ENCODE peak calls at places on chromosomes 12 and 14, in eight cellular contexts. C, U, Y, T, D, O, S and F are unnamed samples.

GRCh38 chr14:103246089-103246488 is 87.9 kb upstream of the EIF5 start:
- DNase-seq in O (peak), C (no peak), T (no peak), S (no peak), Y (no peak), D (no peak), U (no peak), F (no peak)

GRCh38 chr14:21852061-21852664 is 178.5 kb upstream of the OR4E1 start:
- DNase-seq in C (peak), Y (no peak), S (no peak), U (peak), O (peak), T (peak), D (peak), F (no peak)

GRCh38 chr14:102571043-102571442 is 21.4 kb upstream of the RCOR1 start:
- DNase-seq in Y (no peak), T (no peak), U (no peak), C (no peak), O (no peak), S (no peak), D (no peak), F (no peak)

GRCh38 chr14:81211844-81212243 is 8.9 kb downstream of the GTF2A1 start:
- DNase-seq in D (no peak), S (no peak), C (no peak), T (no peak), Y (no peak), U (peak), O (peak), F (no peak)

GRCh38 chr12:54287316-54288157 is 7.0 kb downstream of the HNRNPA1 start:
- DNase-seq in C (no peak), O (no peak), Y (no peak), T (no peak), D (no peak), U (peak), S (no peak), F (no peak)

GRCh38 chr12:96263449-96263902 is 69.3 kb downstream of the ELK3 start:
- DNase-seq in C (peak), S (no peak), O (peak), U (peak), D (no peak), T (no peak), Y (no peak), F (no peak)

GRCh38 chr12:57896139-57896436 is 45.3 kb upstream of the ATP23 start:
- DNase-seq in D (no peak), U (peak), T (no peak), S (no peak), C (no peak), Y (no peak), O (no peak), F (no peak)

GRCh38 chr14:70721542-70721941 is 79.8 kb downstream of the TTC9 start:
- DNase-seq in S (no peak), U (no peak), O (peak), C (no peak), Y (no peak), T (no peak), D (no peak), F (no peak)

GRCh38 chr12:100434177-100434576 is 39.5 kb upstream of the NR1H4 start:
- DNase-seq in Y (no peak), O (no peak), D (no peak), T (no peak), C (no peak), S (no peak), U (no peak), F (no peak)

GRCh38 chr14:52885230-52885629 is 65.6 kb downstream of the FERMT2 start:
- DNase-seq in U (no peak), Y (no peak), O (no peak), S (no peak), T (no peak), D (no peak), C (no peak), F (no peak)

GRCh38 chr12:115755061-115755751 is 522.3 kb downstream of the MED13L start:
- DNase-seq in T (no peak), D (no peak), O (no peak), S (no peak), C (no peak), U (no peak), Y (no peak), F (no peak)

GRCh38 chr12:3342051-3342450 is 149.0 kb upstream of the PRMT8 start:
- DNase-seq in S (no peak), O (no peak), D (no peak), C (peak), T (no peak), Y (no peak), U (peak), F (no peak)

GRCh38 chr14:21476526-21476924 is 234 bp downstream of the RAB2B start:
- DNase-seq in C (peak), Y (peak), T (peak), S (no peak), O (peak), U (no peak), D (no peak), F (no peak)

GRCh38 chr12:76680940-76681339 is 83.0 kb upstream of the ZDHHC17 start:
- DNase-seq in D (no peak), O (no peak), T (no peak), S (no peak), U (no peak), Y (no peak), C (no peak), F (no peak)

GRCh38 chr12:106082216-106083175 is 56.3 kb downstream of the NUAK1 start:
- DNase-seq in C (no peak), O (no peak), U (no peak), S (no peak), T (no peak), D (no peak), Y (no peak), F (no peak)

GRCh38 chr14:61247935-61248334 is 33.2 kb downstream of the TMEM30B start:
- DNase-seq in U (no peak), T (no peak), S (no peak), Y (no peak), C (no peak), O (no peak), D (no peak), F (no peak)

DNA sequence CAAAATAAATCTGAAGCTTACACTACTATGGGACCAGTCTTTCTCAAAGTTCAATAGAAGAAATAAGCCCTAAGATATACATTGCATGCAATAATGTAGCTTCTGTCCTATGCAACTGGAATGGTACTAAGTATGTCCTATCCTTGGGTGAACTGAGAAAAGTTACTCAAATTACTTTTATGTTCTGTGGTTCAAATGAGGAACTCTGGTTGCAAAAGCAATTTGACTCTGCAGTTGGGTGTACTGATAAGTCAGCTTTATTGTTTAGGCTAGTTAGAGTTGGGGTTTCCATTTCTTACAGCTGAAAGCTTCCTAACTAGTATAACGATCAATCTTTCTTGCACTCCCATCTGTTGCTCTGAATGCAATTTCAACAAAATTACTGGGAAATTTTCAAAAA is 29.2 kb downstream of the GPR135 start:
- DNase-seq in T (no peak), D (no peak), S (no peak), U (no peak), Y (no peak), O (no peak), C (no peak), F (no peak)
- H3K27ac ChIP-seq in T (no peak), D (no peak), S (no peak), U (no peak), Y (no peak), O (no peak), C (no peak), F (no peak)

GRCh38 chr12:70321182-70321581 is 44.9 kb upstream of the KCNMB4 start:
- DNase-seq in D (no peak), Y (no peak), O (no peak), S (no peak), T (no peak), C (no peak), U (no peak), F (no peak)
- TF ChIP-seq POLR2AphosphoS5 in D (no peak), Y (no peak), O (no peak), S (no peak), T (no peak), C (no peak), U (no peak), F (no peak)

GRCh38 chr12:42483534-42483857 is 106.0 kb downstream of the PRICKLE1 start:
- DNase-seq in O (no peak), D (no peak), C (no peak), U (no peak), Y (peak), T (peak), S (no peak), F (no peak)
- H3K27ac ChIP-seq in O (no peak), D (peak), C (peak), U (peak), Y (peak), T (peak), S (no peak), F (peak)

DNA sequence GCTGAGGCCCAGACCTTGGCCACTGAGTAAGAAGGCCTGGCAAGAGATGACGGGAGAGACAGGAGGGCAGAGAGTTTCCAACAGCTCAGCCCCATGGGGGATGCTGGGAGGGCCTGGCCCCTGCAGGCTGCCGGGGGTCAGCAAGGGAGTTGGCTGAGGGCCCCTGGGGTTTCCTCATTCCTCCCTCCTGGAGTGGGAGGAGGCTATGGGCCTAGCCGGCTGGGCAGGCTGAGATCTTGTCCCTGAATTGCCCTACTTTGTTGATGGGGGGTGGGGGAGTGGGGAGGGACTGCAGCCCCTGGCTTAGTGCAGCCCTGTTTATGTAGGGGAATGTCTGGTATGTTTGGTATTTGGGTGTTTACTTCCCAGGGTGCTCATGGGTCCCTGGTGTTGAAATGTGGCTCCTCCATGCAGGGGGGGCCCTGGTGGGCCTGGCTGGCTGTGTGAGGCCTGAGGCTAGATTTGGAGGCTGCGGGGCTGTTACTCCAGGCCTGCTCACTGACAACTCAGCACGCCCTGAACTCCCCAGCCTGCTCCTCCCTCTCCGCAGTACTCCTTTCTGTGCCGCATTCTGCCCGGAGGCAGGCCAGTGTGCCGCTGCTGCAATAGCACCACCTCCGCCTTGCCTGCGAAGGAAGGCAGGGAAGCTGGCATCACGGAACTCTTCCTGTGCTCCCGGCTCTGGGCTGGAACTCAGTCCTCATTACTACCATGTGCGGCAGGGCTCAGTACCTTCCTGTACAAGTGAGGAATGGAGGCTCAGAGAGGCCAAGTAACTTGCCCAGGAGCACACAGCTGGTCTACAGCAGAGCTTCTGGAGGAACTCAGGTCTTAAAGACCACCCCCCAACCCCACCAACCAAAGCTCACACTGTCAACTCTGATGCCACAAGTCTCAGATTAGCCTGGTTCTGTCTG is 25.3 kb downstream of the JDP2 start:
- DNase-seq in C (no peak), S (no peak), O (peak), D (no peak), T (peak), Y (peak), U (peak), F (no peak)
- TF ChIP-seq POLR2AphosphoS5 in C (peak), S (no peak), O (no peak), D (no peak), T (peak), Y (peak), U (peak), F (peak)

GRCh38 chr14:59085207-59085739 is 103.2 kb upstream of the DAAM1 start:
- DNase-seq in S (no peak), Y (no peak), U (peak), T (no peak), C (no peak), D (no peak), O (no peak), F (no peak)
- H3K27ac ChIP-seq in S (no peak), Y (no peak), U (no peak), T (no peak), C (no peak), D (no peak), O (no peak), F (no peak)

GRCh38 chr12:79566452-79566851 is 124.3 kb downstream of the PAWR start:
- DNase-seq in S (no peak), C (no peak), U (no peak), Y (no peak), D (no peak), O (peak), T (no peak), F (no peak)
- TF ChIP-seq POLR2AphosphoS5 in S (no peak), C (no peak), U (no peak), Y (no peak), D (no peak), O (no peak), T (no peak), F (no peak)

GRCh38 chr14:74478996-74479635 is 14.0 kb downstream of the NPC2 start:
- DNase-seq in U (peak), T (no peak), D (no peak), C (no peak), Y (no peak), S (no peak), O (peak), F (no peak)

GRCh38 chr14:74476107-74476506 is 17.0 kb downstream of the NPC2 start:
- DNase-seq in O (no peak), S (no peak), C (no peak), D (no peak), U (no peak), T (no peak), Y (no peak), F (no peak)

GRCh38 chr14:74474376-74474775 is 18.7 kb downstream of the NPC2 start:
- DNase-seq in Y (no peak), U (no peak), C (no peak), S (no peak), D (no peak), O (no peak), T (no peak), F (no peak)

GRCh38 chr14:74475678-74476077 is 17.4 kb downstream of the NPC2 start:
- DNase-seq in D (no peak), S (no peak), O (no peak), T (no peak), C (no peak), Y (no peak), U (no peak), F (no peak)

DNA sequence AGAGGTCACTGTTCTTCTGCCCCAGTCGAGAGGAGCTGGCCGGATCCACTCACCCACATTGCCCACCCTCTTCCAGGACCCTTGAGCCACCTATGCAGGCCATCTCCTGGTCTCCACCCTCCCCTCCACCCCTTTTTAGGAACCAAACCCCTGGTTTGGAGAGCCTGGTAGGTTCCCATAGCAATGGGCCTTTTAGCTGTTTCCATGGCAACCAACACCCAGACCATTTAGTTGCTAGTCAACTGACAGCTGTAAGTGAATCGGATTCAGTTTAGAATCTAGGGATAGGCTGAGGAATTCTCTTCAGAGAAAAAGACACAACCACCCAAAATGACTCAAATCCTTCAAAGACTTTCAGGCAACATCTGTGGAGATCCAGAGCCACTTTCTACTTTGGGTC is 16.5 kb downstream of the NPC2 start:
- DNase-seq in C (no peak), U (peak), Y (no peak), T (no peak), D (no peak), S (no peak), O (no peak), F (no peak)
- H3K27ac ChIP-seq in C (no peak), U (no peak), Y (no peak), T (no peak), D (no peak), S (no peak), O (no peak), F (no peak)

GRCh38 chr12:28180791-28181190 is 9.5 kb upstream of the CCDC91 start:
- DNase-seq in D (no peak), O (no peak), C (no peak), S (no peak), T (no peak), U (no peak), Y (no peak), F (no peak)
- TF ChIP-seq POLR2AphosphoS5 in D (no peak), O (no peak), C (no peak), S (no peak), T (no peak), U (no peak), Y (no peak), F (no peak)

GRCh38 chr12:27524839-27525238 is 833 bp downstream of the PPFIBP1 start:
- DNase-seq in C (no peak), D (no peak), S (no peak), O (no peak), Y (no peak), T (peak), U (peak), F (no peak)
- H3K27ac ChIP-seq in C (peak), D (peak), S (peak), O (no peak), Y (peak), T (peak), U (no peak), F (peak)